ENCODE peak calls at places on chromosomes 2 and 18, in four cellular contexts. V is HL-60, Y is stomach, S is heart right ventricle. R is an unnamed sample.

GRCh38 chr2:176473177-176473576 is 203.9 kb downstream of the MTX2 start:
- DNase-seq in V (no peak), S (peak), Y (no peak), R (no peak)

GRCh38 chr18:13684546-13684945 is 41.8 kb downstream of the FAM210A start:
- DNase-seq in V (no peak), Y (no peak), S (no peak), R (no peak)

GRCh38 chr18:23921716-23922285 is 92.8 kb upstream of the TTC39C start:
- DNase-seq in Y (no peak), V (no peak), S (no peak), R (no peak)

GRCh38 chr2:60998628-60999545 is 18.6 kb upstream of the PEX13 start:
- DNase-seq in S (no peak), V (no peak), Y (no peak), R (no peak)

GRCh38 chr2:177383935-177384334 is 8.6 kb upstream of the AGPS start:
- DNase-seq in Y (no peak), S (no peak), V (no peak), R (no peak)

GRCh38 chr2:162007447-162008040 is 66.5 kb downstream of the DPP4 start:
- DNase-seq in S (no peak), V (no peak), Y (no peak), R (no peak)

GRCh38 chr2:9201185-9201891 is 5.3 kb upstream of the ASAP2 start:
- DNase-seq in V (no peak), Y (no peak), S (no peak), R (no peak)

GRCh38 chr18:10188971-10189810 is 265.2 kb upstream of the APCDD1 start:
- DNase-seq in V (no peak), S (peak), Y (no peak), R (no peak)

GRCh38 chr2:112714331-112714730 is 6.5 kb upstream of the NT5DC4 start:
- DNase-seq in V (no peak), Y (no peak), S (no peak), R (no peak)

GRCh38 chr2:42319265-42319664 is 41.8 kb downstream of the COX7A2L start:
- DNase-seq in Y (no peak), S (no peak), V (no peak), R (no peak)

GRCh38 chr2:168699834-168700417 is 102.5 kb upstream of the NOSTRIN start:
- DNase-seq in Y (peak), V (no peak), S (peak), R (no peak)

GRCh38 chr18:70672581-70672980 is 383.7 kb downstream of the SOCS6 start:
- DNase-seq in V (no peak), Y (no peak), S (no peak), R (no peak)

GRCh38 chr2:108591163-108591562 is 56.9 kb downstream of the LIMS1 start:
- DNase-seq in Y (no peak), S (no peak), V (no peak), R (no peak)

GRCh38 chr2:68709421-68709911 is 25.1 kb upstream of the ARHGAP25 start:
- DNase-seq in S (no peak), Y (no peak), V (no peak), R (peak)

GRCh38 chr18:79517322-79517721 is 121.6 kb downstream of the NFATC1 start:
- DNase-seq in S (no peak), Y (no peak), V (no peak), R (no peak)

GRCh38 chr2:27407798-27408491 is 1.4 kb downstream of the PPM1G start:
- DNase-seq in Y (no peak), S (no peak), V (no peak), R (peak)

GRCh38 chr2:132416080-132416911 is at the start of gene GPR39:
- DNase-seq in S (peak), V (no peak), Y (peak), R (peak)

GRCh38 chr2:216539791-216540241 is 41.2 kb downstream of the RPL37A start:
- DNase-seq in S (peak), Y (peak), V (no peak), R (no peak)

GRCh38 chr18:42095732-42096377 is 140.8 kb downstream of the PIK3C3 start:
- DNase-seq in S (no peak), V (no peak), Y (no peak), R (no peak)

GRCh38 chr2:314561-315336 is 26.9 kb upstream of the ALKAL2 start:
- DNase-seq in Y (no peak), S (no peak), V (no peak), R (no peak)

GRCh38 chr2:19806131-19806530 is 95.7 kb downstream of the TTC32 start:
- DNase-seq in Y (no peak), V (no peak), S (no peak), R (no peak)

GRCh38 chr2:27370816-27371620 is 602 bp downstream of the SNX17 start:
- DNase-seq in S (peak), Y (no peak), V (peak), R (no peak)

GRCh38 chr2:239824051-239824694 is 201.0 kb downstream of the NDUFA10 start:
- DNase-seq in Y (peak), V (no peak), S (no peak), R (no peak)

GRCh38 chr18:11963991-11964484 is 17.3 kb upstream of the IMPA2 start:
- DNase-seq in Y (no peak), V (no peak), S (no peak), R (no peak)

GRCh38 chr18:6521804-6522418 is 107.2 kb upstream of the L3MBTL4 start:
- DNase-seq in V (peak), S (no peak), Y (peak), R (no peak)

GRCh38 chr2:177549171-177549570 is 156.6 kb downstream of the AGPS start:
- DNase-seq in V (no peak), S (no peak), Y (no peak), R (no peak)

GRCh38 chr2:46804794-46805193 is 110.8 kb downstream of the MCFD2 start:
- DNase-seq in V (no peak), S (no peak), Y (no peak), R (no peak)

GRCh38 chr2:102041351-102041750 is 49.6 kb downstream of the IL1R2 start:
- DNase-seq in Y (no peak), V (no peak), S (no peak), R (no peak)

GRCh38 chr2:64592994-64593655 is 60.6 kb downstream of the SERTAD2 start:
- DNase-seq in S (no peak), V (no peak), Y (no peak), R (no peak)

GRCh38 chr2:224038049-224038829 is 847 bp downstream of the SERPINE2 start:
- DNase-seq in V (no peak), S (peak), Y (no peak), R (peak)
- TF ChIP-seq CTCF in V (no peak), S (no peak), Y (no peak), R (no peak)

GRCh38 chr18:26159353-26159752 is 25.7 kb downstream of the PSMA8 start:
- DNase-seq in S (no peak), V (no peak), Y (no peak), R (no peak)
- TF ChIP-seq CTCF in S (peak), V (no peak), Y (peak), R (peak)

DNA sequence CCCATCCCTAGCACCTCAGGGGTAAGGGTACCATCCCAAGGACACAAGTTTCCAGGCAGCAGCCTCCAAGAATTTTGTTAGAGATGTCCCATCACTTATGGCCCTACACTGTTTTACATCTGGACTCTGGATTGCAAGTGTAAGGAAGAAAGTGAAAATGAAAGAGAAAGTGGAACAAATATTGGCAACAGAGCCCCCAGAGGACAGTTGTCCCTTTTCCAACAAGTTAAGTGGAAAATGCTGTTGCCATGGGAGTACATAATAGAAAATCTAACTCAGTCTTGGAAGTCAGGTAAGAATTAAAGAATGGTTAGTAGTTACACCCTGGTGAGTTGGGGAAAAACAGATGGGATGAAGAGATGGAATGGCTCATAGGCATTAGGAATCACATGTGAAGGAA is 50.6 kb downstream of the TTC21B start:
- DNase-seq in Y (no peak), V (no peak), S (no peak), R (no peak)
- TF ChIP-seq CTCF in Y (no peak), V (no peak), S (no peak), R (no peak)

GRCh38 chr2:84713441-84713840 is 167.4 kb downstream of the TRABD2A start:
- DNase-seq in S (no peak), Y (no peak), V (no peak), R (no peak)

GRCh38 chr2:84711651-84712050 is 169.2 kb downstream of the TRABD2A start:
- DNase-seq in Y (no peak), V (no peak), S (no peak), R (no peak)

GRCh38 chr2:84717302-84717701 is 163.6 kb downstream of the TRABD2A start:
- DNase-seq in Y (no peak), S (no peak), V (no peak), R (no peak)

GRCh38 chr2:84719434-84719833 is 161.4 kb downstream of the TRABD2A start:
- DNase-seq in S (no peak), Y (no peak), V (no peak), R (no peak)

DNA sequence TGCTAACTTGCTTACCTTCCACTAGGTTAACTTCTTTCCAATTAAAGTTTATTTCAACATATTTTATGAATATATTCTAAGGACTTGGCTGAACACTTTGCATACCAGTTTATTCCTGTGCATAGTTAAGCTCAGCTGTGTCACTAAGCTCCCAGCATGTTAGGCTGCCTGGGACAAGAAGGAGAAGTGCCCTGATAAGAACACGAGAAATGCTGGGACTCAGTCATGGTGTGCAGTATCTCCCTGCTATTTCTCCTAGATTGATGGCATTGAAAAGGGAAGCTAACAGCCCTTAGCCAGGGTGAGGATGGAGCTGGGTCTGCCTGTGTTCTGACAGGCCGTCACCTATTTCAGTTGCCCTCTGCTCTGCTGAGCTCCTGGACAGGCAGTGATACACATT is 164.3 kb downstream of the TRABD2A start:
- DNase-seq in S (no peak), Y (no peak), V (no peak), R (no peak)
- TF ChIP-seq CTCF in S (no peak), Y (no peak), V (no peak), R (no peak)

GRCh38 chr2:190344275-190344827 is 962 bp downstream of the INPP1 start:
- DNase-seq in S (no peak), Y (peak), V (no peak), R (no peak)
- TF ChIP-seq CTCF in S (peak), Y (peak), V (no peak), R (peak)